ENCODE peak calls at places on chromosome 11, in four cellular contexts. V, I, C and T are unnamed samples.

GRCh38 chr11:2826679-2827056 is 58.9 kb downstream of the CDKN1C start:
- DNase-seq in V (no peak), C (no peak), I (no peak), T (no peak)

GRCh38 chr11:1128333-1129142 is 29.2 kb upstream of the MUC5AC start:
- DNase-seq in C (peak), V (no peak), I (no peak), T (no peak)

GRCh38 chr11:62512961-62513360 is 33.6 kb downstream of the AHNAK start:
- DNase-seq in C (no peak), I (no peak), V (no peak), T (no peak)

GRCh38 chr11:122869622-122870021 is 12.9 kb upstream of the JHY start:
- DNase-seq in I (no peak), C (no peak), V (no peak), T (no peak)

GRCh38 chr11:57160665-57161064 is 21.1 kb upstream of the LRRC55 start:
- DNase-seq in C (no peak), I (no peak), V (no peak), T (no peak)

GRCh38 chr11:91394718-91395414 is 829.8 kb upstream of the FAT3 start:
- DNase-seq in C (no peak), V (no peak), I (no peak), T (no peak)

GRCh38 chr11:93908689-93909088 is 58.3 kb upstream of the VSTM5 start:
- DNase-seq in I (no peak), V (no peak), C (no peak), T (no peak)

GRCh38 chr11:59666969-59667368 is 1.9 kb downstream of the PATL1 start:
- DNase-seq in I (no peak), C (no peak), V (no peak), T (no peak)

GRCh38 chr11:103035656-103036434 is 56.1 kb downstream of the DCUN1D5 start:
- DNase-seq in C (no peak), V (peak), I (peak), T (peak)

GRCh38 chr11:82698576-82699352 is 34.9 kb downstream of the FAM181B start:
- DNase-seq in I (no peak), C (no peak), V (no peak), T (no peak)

GRCh38 chr11:82864268-82864667 is 36.0 kb downstream of the PRCP start:
- DNase-seq in I (peak), V (peak), C (peak), T (peak)

GRCh38 chr11:45166604-45166897 is 20.1 kb downstream of the PRDM11 start:
- DNase-seq in V (no peak), C (peak), I (no peak), T (no peak)
- TF ChIP-seq CTCF in V (no peak), C (no peak), I (no peak), T (no peak)

GRCh38 chr11:128552783-128553661 is 34.3 kb downstream of the ETS1 start:
- DNase-seq in C (no peak), V (peak), I (peak), T (peak)

GRCh38 chr11:128555606-128556005 is 31.8 kb downstream of the ETS1 start:
- DNase-seq in C (no peak), V (no peak), I (no peak), T (no peak)

GRCh38 chr11:128551641-128552335 is 35.6 kb downstream of the ETS1 start:
- DNase-seq in I (peak), V (peak), C (no peak), T (peak)

GRCh38 chr11:128550967-128551522 is 36.3 kb downstream of the ETS1 start:
- DNase-seq in V (no peak), I (peak), C (no peak), T (peak)

GRCh38 chr11:128553662-128554392 is 33.5 kb downstream of the ETS1 start:
- DNase-seq in I (peak), V (no peak), C (no peak), T (peak)
- TF ChIP-seq CTCF in I (peak), V (peak), C (peak), T (peak)

DNA sequence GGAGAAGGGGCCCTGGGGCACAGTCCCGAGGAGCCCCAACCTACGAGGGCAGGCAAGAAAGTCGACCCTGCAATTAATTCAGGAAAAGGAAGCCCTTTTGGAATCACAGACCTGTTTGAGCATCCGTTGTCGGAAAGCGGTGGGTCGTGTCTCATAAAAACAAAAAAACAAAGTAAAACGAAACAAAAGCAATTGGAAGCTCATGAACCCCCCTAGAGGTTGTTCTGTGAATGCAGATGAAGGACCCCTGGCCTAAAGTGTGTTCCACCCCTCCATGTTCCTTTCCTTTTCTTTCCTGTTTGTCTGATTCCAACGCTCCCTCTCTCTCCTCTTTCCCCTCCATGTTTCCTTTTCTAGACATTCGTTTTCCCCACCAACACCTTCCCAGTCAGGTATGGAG is 203.7 kb downstream of the GRIK4 start:
- DNase-seq in C (no peak), V (peak), I (peak), T (no peak)
- TF ChIP-seq CTCF in C (no peak), V (peak), I (peak), T (peak)

DNA sequence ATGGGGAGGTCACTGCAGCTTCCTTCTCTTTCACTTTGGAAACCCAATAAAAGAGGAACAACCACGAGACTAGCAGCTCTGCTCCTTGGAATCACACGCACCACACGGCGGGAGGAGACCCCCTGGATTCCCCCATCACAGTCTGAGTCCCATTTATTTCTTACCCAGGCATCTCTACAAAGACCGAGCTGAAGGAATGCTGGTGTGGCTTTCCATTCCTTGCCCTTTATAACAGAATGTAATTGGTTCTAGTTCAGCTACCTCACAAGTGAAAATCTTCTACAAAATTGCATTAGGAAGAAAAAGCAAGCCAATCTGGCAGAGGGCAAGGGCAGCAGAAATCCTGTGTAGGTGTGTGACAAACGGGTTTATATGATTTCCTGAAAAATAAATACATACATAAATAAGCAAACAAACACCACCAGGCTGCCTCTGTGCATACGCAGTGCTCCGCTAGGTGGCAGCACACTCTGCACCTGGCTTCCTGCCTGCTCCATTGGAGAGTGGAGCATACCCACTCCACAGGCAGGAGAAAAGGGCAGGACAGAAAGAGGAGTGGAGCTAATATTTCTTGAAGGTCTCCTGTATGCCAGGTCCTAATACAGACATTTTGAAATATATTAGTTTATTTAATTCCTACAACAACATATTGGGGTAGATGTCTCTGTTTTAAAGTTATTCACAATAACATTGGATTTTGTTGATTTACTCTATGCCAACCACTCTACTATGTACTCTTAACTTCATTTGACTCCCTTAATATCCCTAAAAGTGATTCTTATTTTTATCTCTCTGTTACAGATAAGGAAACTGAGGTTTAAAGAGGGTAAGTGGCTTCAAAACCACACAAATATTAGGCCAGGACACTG is 673.1 kb downstream of the KCNA4 start:
- DNase-seq in V (peak), C (no peak), I (peak), T (peak)
- TF ChIP-seq CTCF in V (peak), C (peak), I (peak), T (peak)

GRCh38 chr11:65791719-65792213 is 4.9 kb downstream of the OVOL1 start:
- DNase-seq in I (peak), C (no peak), V (peak), T (peak)
- TF ChIP-seq CTCF in I (peak), C (no peak), V (no peak), T (no peak)

GRCh38 chr11:70156291-70157037 is 46.6 kb upstream of the FADD start:
- DNase-seq in V (no peak), I (no peak), C (no peak), T (no peak)

GRCh38 chr11:70155386-70155785 is 47.7 kb upstream of the FADD start:
- DNase-seq in V (no peak), C (no peak), I (no peak), T (no peak)

GRCh38 chr11:70158757-70159389 is 44.2 kb upstream of the FADD start:
- DNase-seq in V (no peak), I (no peak), C (no peak), T (no peak)

GRCh38 chr11:70159612-70160570 is 43.2 kb upstream of the FADD start:
- DNase-seq in C (peak), I (no peak), V (no peak), T (no peak)

DNA sequence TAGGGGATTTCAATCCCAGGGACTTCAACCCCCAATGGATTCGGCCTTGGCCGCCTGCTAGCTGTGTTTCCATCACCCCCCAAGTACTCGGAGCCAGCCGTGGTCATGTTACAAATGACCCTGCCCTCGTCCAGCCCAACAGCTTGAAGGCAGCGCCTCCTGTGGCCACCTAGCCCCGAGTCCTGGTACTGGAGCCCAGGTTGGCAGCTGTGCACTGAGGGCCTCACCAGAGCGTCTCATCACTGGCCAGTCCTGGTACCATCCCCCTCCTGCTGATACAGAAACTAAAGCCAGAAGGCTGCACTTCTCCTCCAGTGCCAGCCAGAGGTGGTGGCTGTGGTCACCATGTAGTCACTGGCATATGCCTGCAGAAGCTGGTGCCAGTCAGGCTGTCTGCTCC is 44.9 kb upstream of the FADD start:
- DNase-seq in C (no peak), V (no peak), I (no peak), T (no peak)
- TF ChIP-seq CTCF in C (peak), V (no peak), I (peak), T (no peak)